ENCODE peak calls at places on chromosomes 7 and 10, in seven cellular contexts. One of them, this sample, is unnamed.

GRCh38 chr10:101397140-101397539 is 43.2 kb downstream of the BTRC start:
- DNase-seq in K562: peak
- DNase-seq in HCT116: peak
- DNase-seq in SK-N-SH: peak
- DNase-seq in H1: no peak
- DNase-seq in GM12878: no peak
- DNase-seq in HepG2: peak
- DNase-seq in this sample: no peak

GRCh38 chr7:136133491-136133990 is 156.4 kb upstream of the MTPN start:
- DNase-seq in K562: no peak
- DNase-seq in HCT116: no peak
- DNase-seq in SK-N-SH: no peak
- DNase-seq in H1: no peak
- DNase-seq in GM12878: no peak
- DNase-seq in HepG2: no peak
- DNase-seq in this sample: no peak

GRCh38 chr10:4147214-4147613 is 362.2 kb upstream of the KLF6 start:
- DNase-seq in K562: no peak
- DNase-seq in HCT116: no peak
- DNase-seq in SK-N-SH: no peak
- DNase-seq in H1: no peak
- DNase-seq in GM12878: no peak
- DNase-seq in HepG2: no peak
- DNase-seq in this sample: no peak

GRCh38 chr7:117830422-117830954 is 42.8 kb downstream of the CTTNBP2 start:
- DNase-seq in K562: no peak
- DNase-seq in HCT116: no peak
- DNase-seq in SK-N-SH: no peak
- DNase-seq in H1: no peak
- DNase-seq in GM12878: no peak
- DNase-seq in HepG2: no peak
- DNase-seq in this sample: no peak

GRCh38 chr10:71726673-71727428 is 7.3 kb upstream of the C10orf105 start:
- DNase-seq in K562: no peak
- DNase-seq in HCT116: no peak
- DNase-seq in SK-N-SH: no peak
- DNase-seq in H1: no peak
- DNase-seq in GM12878: peak
- DNase-seq in HepG2: no peak
- DNase-seq in this sample: no peak

GRCh38 chr10:61164458-61165160 is 220.6 kb upstream of the RHOBTB1 start:
- DNase-seq in K562: no peak
- DNase-seq in HCT116: no peak
- DNase-seq in SK-N-SH: no peak
- DNase-seq in H1: no peak
- DNase-seq in GM12878: no peak
- DNase-seq in HepG2: peak
- DNase-seq in this sample: no peak

GRCh38 chr7:85621286-85621685 is 434.4 kb upstream of the SEMA3D start:
- DNase-seq in K562: no peak
- DNase-seq in HCT116: no peak
- DNase-seq in SK-N-SH: no peak
- DNase-seq in H1: no peak
- DNase-seq in GM12878: no peak
- DNase-seq in HepG2: no peak
- DNase-seq in this sample: no peak

GRCh38 chr10:114172241-114172640 is 1.8 kb downstream of the CCDC186 start:
- DNase-seq in K562: no peak
- DNase-seq in HCT116: no peak
- DNase-seq in SK-N-SH: no peak
- DNase-seq in H1: no peak
- DNase-seq in GM12878: no peak
- DNase-seq in HepG2: peak
- DNase-seq in this sample: no peak

GRCh38 chr7:107836237-107837144 is 33.5 kb upstream of the SLC26A3 start:
- DNase-seq in K562: peak
- DNase-seq in HCT116: peak
- DNase-seq in SK-N-SH: peak
- DNase-seq in H1: no peak
- DNase-seq in GM12878: no peak
- DNase-seq in HepG2: no peak
- DNase-seq in this sample: no peak

GRCh38 chr10:7480742-7481381 is 70.0 kb upstream of the SFMBT2 start:
- DNase-seq in K562: no peak
- DNase-seq in HCT116: no peak
- DNase-seq in SK-N-SH: no peak
- DNase-seq in H1: no peak
- DNase-seq in GM12878: peak
- DNase-seq in HepG2: no peak
- DNase-seq in this sample: no peak

GRCh38 chr7:153065021-153065420 is 305.5 kb downstream of the ACTR3B start:
- DNase-seq in K562: no peak
- DNase-seq in HCT116: no peak
- DNase-seq in SK-N-SH: no peak
- DNase-seq in H1: no peak
- DNase-seq in GM12878: no peak
- DNase-seq in HepG2: peak
- DNase-seq in this sample: no peak

GRCh38 chr10:71774916-71775702 is 1.8 kb upstream of the VSIR start:
- DNase-seq in K562: no peak
- DNase-seq in HCT116: no peak
- DNase-seq in SK-N-SH: no peak
- DNase-seq in H1: no peak
- DNase-seq in GM12878: no peak
- DNase-seq in HepG2: no peak
- DNase-seq in this sample: no peak

GRCh38 chr10:57535306-57535705 is 732.4 kb downstream of the IPMK start:
- DNase-seq in K562: no peak
- DNase-seq in HCT116: no peak
- DNase-seq in SK-N-SH: no peak
- DNase-seq in H1: no peak
- DNase-seq in GM12878: no peak
- DNase-seq in HepG2: no peak
- DNase-seq in this sample: peak

GRCh38 chr7:39733881-39734571 is 110.7 kb downstream of the RALA start:
- DNase-seq in K562: no peak
- DNase-seq in HCT116: no peak
- DNase-seq in SK-N-SH: no peak
- DNase-seq in H1: no peak
- DNase-seq in GM12878: no peak
- DNase-seq in HepG2: peak
- DNase-seq in this sample: peak

GRCh38 chr7:139043823-139044812 is 8.3 kb upstream of the ZC3HAV1L start:
- DNase-seq in K562: peak
- DNase-seq in HCT116: no peak
- DNase-seq in SK-N-SH: no peak
- DNase-seq in H1: no peak
- DNase-seq in GM12878: no peak
- DNase-seq in HepG2: peak
- DNase-seq in this sample: no peak

GRCh38 chr7:132300599-132300998 is 275.7 kb downstream of the PLXNA4 start:
- DNase-seq in K562: no peak
- DNase-seq in HCT116: no peak
- DNase-seq in SK-N-SH: no peak
- DNase-seq in H1: no peak
- DNase-seq in GM12878: no peak
- DNase-seq in HepG2: no peak
- DNase-seq in this sample: no peak

DNA sequence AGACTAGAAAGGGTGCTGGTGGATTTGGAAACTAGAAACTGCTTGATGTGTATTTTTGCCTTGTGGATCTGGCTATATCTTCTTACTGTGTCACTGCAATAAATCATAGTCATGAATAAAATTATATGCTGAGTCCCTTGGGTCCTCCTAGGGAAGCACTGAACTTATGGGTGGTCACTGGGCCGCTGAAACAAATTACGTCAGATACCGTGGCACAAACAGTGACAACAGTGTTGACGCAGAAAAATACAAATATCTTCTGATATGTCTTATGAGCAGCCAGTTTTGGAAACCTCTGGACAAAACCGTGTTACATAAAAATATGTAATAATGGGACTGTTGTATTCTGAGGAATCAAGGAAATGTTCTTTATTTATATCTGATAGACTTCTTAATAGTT is 260.1 kb upstream of the SORCS1 start:
- DNase-seq in K562: no peak
- DNase-seq in HCT116: no peak
- DNase-seq in SK-N-SH: no peak
- DNase-seq in H1: no peak
- DNase-seq in GM12878: no peak
- DNase-seq in HepG2: no peak
- DNase-seq in this sample: no peak
- TF ChIP-seq JUND in K562: no peak
- TF ChIP-seq JUND in HCT116: no peak
- TF ChIP-seq JUND in SK-N-SH: no peak
- TF ChIP-seq JUND in H1: no peak
- TF ChIP-seq JUND in GM12878: no peak
- TF ChIP-seq JUND in HepG2: no peak
- TF ChIP-seq JUND in this sample: no peak

DNA sequence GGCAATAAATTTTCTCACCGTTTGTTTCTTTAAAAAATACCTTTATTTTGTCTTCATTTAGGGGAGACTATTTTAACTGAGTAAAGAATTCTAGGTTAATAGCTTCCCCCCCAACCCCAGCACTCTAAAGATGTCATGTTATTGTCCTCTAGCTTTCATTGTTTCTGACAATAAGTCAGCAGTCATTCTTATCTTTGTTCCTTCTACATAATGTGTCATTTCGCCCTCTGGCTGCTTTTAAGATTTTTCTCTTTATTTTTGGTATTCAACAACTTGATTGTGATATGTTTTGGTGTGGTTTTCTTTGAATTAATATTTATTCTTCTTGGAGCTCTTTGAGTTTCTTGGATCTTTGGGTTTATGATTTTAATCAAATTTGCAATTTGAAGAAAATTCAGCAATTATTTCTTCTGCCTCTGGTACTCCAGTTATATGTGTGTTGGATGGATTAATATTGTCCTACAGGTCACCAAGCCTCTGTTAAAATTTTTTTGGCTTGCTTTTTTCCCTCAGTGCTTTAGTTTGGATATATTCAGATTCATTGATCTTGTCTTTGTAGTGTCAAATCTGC is 64.6 kb upstream of the ELN start:
- DNase-seq in K562: no peak
- DNase-seq in HCT116: no peak
- DNase-seq in SK-N-SH: no peak
- DNase-seq in H1: no peak
- DNase-seq in GM12878: no peak
- DNase-seq in HepG2: no peak
- DNase-seq in this sample: no peak
- TF ChIP-seq JUND in K562: no peak
- TF ChIP-seq JUND in HCT116: no peak
- TF ChIP-seq JUND in SK-N-SH: no peak
- TF ChIP-seq JUND in H1: no peak
- TF ChIP-seq JUND in GM12878: no peak
- TF ChIP-seq JUND in HepG2: no peak
- TF ChIP-seq JUND in this sample: no peak

DNA sequence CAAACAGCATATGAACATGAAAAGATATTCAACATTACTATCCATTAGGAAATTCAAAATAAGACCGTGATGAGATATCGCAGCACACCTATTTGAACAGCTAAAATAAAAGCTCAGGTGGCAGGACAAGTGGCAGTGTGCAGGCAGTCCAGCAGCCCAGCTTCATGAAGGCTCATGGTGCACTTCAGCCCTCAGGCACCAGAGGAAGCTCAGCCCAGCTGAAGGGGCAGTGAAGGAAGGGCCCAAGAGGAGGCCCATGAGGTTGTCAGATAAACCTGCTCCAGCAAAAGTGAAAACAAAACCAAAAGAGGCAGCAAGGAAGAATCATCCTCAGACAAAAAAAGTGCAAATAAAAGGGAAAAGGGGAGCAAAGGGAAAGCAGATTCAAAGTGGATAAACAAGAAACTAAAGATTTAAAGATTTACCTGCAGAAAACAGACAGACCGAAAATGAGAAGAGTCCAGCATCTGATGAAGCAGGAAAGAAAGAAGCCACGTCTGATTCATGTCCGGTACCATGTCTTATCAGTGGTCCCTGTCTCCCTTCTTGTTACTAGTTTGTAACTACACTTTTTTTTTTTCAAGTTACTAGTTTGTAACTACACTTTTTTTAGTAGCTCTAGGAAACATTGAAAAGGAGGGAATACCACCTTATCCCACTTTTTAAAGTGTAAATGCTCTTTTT is 15.0 kb upstream of the FAM24B start:
- DNase-seq in K562: no peak
- DNase-seq in HCT116: no peak
- DNase-seq in SK-N-SH: no peak
- DNase-seq in H1: no peak
- DNase-seq in GM12878: no peak
- DNase-seq in HepG2: no peak
- DNase-seq in this sample: no peak
- TF ChIP-seq JUND in K562: no peak
- TF ChIP-seq JUND in HCT116: no peak
- TF ChIP-seq JUND in SK-N-SH: no peak
- TF ChIP-seq JUND in H1: no peak
- TF ChIP-seq JUND in GM12878: no peak
- TF ChIP-seq JUND in HepG2: no peak
- TF ChIP-seq JUND in this sample: no peak

GRCh38 chr10:46995234-46995633 is 84.0 kb downstream of the PTPN20 start:
- DNase-seq in K562: no peak
- DNase-seq in HCT116: no peak
- DNase-seq in SK-N-SH: no peak
- DNase-seq in H1: peak
- DNase-seq in GM12878: no peak
- DNase-seq in HepG2: no peak
- DNase-seq in this sample: no peak

GRCh38 chr10:46998192-46998591 is 87.0 kb downstream of the PTPN20 start:
- DNase-seq in K562: no peak
- DNase-seq in HCT116: no peak
- DNase-seq in SK-N-SH: no peak
- DNase-seq in H1: no peak
- DNase-seq in GM12878: no peak
- DNase-seq in HepG2: no peak
- DNase-seq in this sample: no peak

GRCh38 chr10:46998595-46998994 is 87.4 kb downstream of the PTPN20 start:
- DNase-seq in K562: no peak
- DNase-seq in HCT116: no peak
- DNase-seq in SK-N-SH: no peak
- DNase-seq in H1: no peak
- DNase-seq in GM12878: no peak
- DNase-seq in HepG2: no peak
- DNase-seq in this sample: no peak

DNA sequence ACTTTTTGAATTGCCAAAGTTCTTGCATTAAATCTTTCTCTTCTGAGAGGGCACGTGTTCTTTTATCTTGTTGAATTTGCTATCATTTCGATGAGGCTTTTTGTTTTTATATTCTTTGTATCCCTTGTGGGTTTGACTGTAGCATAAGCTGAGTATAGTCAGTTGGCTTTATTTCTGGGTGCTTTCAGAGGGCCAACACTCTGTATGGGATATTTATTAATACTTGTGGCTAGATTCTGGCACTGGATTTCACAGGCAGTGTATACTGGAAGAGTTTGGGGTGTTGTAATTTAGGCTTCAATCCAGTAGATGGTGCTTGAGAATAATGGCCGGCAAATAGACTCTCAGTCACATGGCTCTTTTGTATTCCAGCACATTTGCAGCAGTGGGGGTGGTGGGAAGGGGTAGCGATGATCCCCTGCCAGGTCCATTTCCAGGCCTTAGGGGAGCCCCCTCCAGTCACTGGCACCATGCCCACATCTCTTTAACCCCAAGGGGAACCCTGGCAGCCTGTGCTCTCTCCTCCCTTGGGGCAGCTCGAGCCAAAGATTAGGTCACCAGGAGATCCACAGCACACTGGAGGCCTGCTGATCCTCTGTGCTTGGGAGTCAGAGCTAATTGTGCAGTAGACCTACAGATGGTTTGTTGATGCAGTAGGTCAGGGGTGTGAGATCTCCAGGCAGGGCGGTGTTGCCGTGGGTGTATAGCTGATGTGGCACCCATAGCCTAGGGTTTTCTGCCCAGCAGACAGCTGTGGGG is 81.7 kb downstream of the PTPN20 start:
- DNase-seq in K562: no peak
- DNase-seq in HCT116: peak
- DNase-seq in SK-N-SH: peak
- DNase-seq in H1: peak
- DNase-seq in GM12878: no peak
- DNase-seq in HepG2: peak
- DNase-seq in this sample: peak
- TF ChIP-seq JUND in K562: no peak
- TF ChIP-seq JUND in HCT116: no peak
- TF ChIP-seq JUND in SK-N-SH: no peak
- TF ChIP-seq JUND in H1: no peak
- TF ChIP-seq JUND in GM12878: no peak
- TF ChIP-seq JUND in HepG2: no peak
- TF ChIP-seq JUND in this sample: no peak

This sample was measured in T47D.